ENCODE peak calls at places on chromosome 7, in nine cellular contexts. I is LoVo; Q is activated B cell treated with CpG ODN at 0.5 μM for 24 hours; B is NCI-H1105 treated with DMSO at 0.1 percent for 48 hours; R is stimulated activated naive CD8-positive, alpha-beta T cell treated with anti-CD3 and anti-CD28 coated beads, Interleukin-15, amount 100 ng/mL, for 72 hours; T is GM19239; S is mesendoderm; K is GM12892; J is hepatic stellate cell. D is an unnamed sample.

GRCh38 chr7:534959-535358 is 15.3 kb upstream of the PDGFA start:
- DNase-seq in J (no peak), Q (no peak), K (no peak), I (no peak), R (no peak), T (no peak), S (no peak), B (no peak), D (no peak)

GRCh38 chr7:40843338-40844026 is 708.7 kb downstream of the SUGCT start:
- DNase-seq in I (no peak), T (no peak), K (no peak), R (no peak), J (peak), Q (no peak), S (no peak), B (no peak), D (no peak)

GRCh38 chr7:77833136-77833535 is 34.6 kb downstream of the PHTF2 start:
- DNase-seq in I (no peak), R (no peak), S (no peak), K (no peak), B (no peak), Q (no peak), T (no peak), J (no peak), D (no peak)

GRCh38 chr7:77802557-77803410 is 4.2 kb downstream of the PHTF2 start:
- DNase-seq in B (no peak), T (no peak), K (no peak), Q (no peak), I (no peak), R (no peak), S (no peak), J (no peak), D (no peak)

GRCh38 chr7:91636129-91636724 is 244.3 kb downstream of the MTERF1 start:
- DNase-seq in I (peak), Q (no peak), J (no peak), K (no peak), R (no peak), S (peak), T (no peak), B (no peak), D (peak)

GRCh38 chr7:17340655-17341054 is 42.2 kb downstream of the AHR start:
- DNase-seq in B (no peak), J (no peak), I (no peak), Q (no peak), R (no peak), T (no peak), S (no peak), K (no peak), D (peak)

GRCh38 chr7:27108390-27109127 is 6.1 kb upstream of the HOXA2 start:
- DNase-seq in B (no peak), T (no peak), S (peak), J (peak), Q (no peak), K (no peak), R (no peak), I (no peak), D (peak)

GRCh38 chr7:122301858-122302745 is 2.4 kb downstream of the FEZF1 start:
- DNase-seq in S (peak), I (no peak), Q (no peak), J (no peak), K (no peak), R (no peak), B (no peak), T (no peak), D (peak)

GRCh38 chr7:42883950-42884349 is 27.9 kb downstream of the C7orf25 start:
- DNase-seq in R (no peak), S (peak), T (no peak), Q (peak), J (no peak), K (no peak), I (no peak), B (no peak), D (no peak)

GRCh38 chr7:10662982-10663884 is 310.4 kb upstream of the PHF14 start:
- DNase-seq in I (no peak), R (no peak), T (no peak), Q (no peak), J (no peak), S (no peak), B (no peak), K (no peak), D (no peak)

GRCh38 chr7:124460555-124460954 is 305.0 kb downstream of the GPR37 start:
- DNase-seq in I (no peak), T (no peak), Q (no peak), S (no peak), B (no peak), J (no peak), R (no peak), K (no peak), D (no peak)

GRCh38 chr7:139923090-139923489 is 94.0 kb downstream of the TBXAS1 start:
- DNase-seq in R (no peak), B (no peak), K (no peak), Q (no peak), S (no peak), I (no peak), T (no peak), J (no peak), D (no peak)

GRCh38 chr7:12207046-12207445 is 4.0 kb upstream of the TMEM106B start:
- DNase-seq in S (no peak), J (no peak), K (no peak), R (no peak), T (no peak), B (no peak), I (no peak), Q (no peak), D (no peak)

GRCh38 chr7:80231719-80232118 is 97.1 kb downstream of the GNAI1 start:
- DNase-seq in S (no peak), Q (no peak), I (no peak), J (peak), B (no peak), T (no peak), R (no peak), K (no peak), D (no peak)

GRCh38 chr7:74083117-74083876 is at the start of gene LIMK1:
- DNase-seq in B (peak), T (peak), J (peak), I (peak), K (peak), S (peak), Q (peak), R (peak), D (peak)

GRCh38 chr7:863106-863505 is 13.2 kb upstream of the GET4 start:
- DNase-seq in T (no peak), J (no peak), I (no peak), S (no peak), K (no peak), B (no peak), R (no peak), Q (no peak), D (no peak)

GRCh38 chr7:89129600-89130375 is 334.3 kb upstream of the TEX47 start:
- DNase-seq in T (no peak), B (no peak), Q (no peak), I (no peak), J (no peak), R (no peak), K (no peak), S (no peak), D (no peak)

GRCh38 chr7:25167262-25167843 is 42.3 kb upstream of the CYCS start:
- DNase-seq in S (no peak), B (peak), Q (no peak), I (peak), R (no peak), K (no peak), T (no peak), J (no peak), D (no peak)